ENCODE peak calls at places on chromosome 10, in seven cellular contexts. I, G, J, V, L, P and K are unnamed samples.

GRCh38 chr10:17273403-17273802 is 45.4 kb downstream of the VIM start:
- DNase-seq in I (no peak), G (no peak), J (no peak), V (no peak), L (no peak), P (no peak), K (peak)

GRCh38 chr10:16933799-16934198 is 116.6 kb upstream of the RSU1 start:
- DNase-seq in I (no peak), G (no peak), J (no peak), V (no peak), L (no peak), P (no peak), K (peak)

GRCh38 chr10:99467236-99467999 is 37.0 kb upstream of the GOT1 start:
- DNase-seq in I (no peak), G (no peak), J (no peak), V (no peak), L (no peak), P (no peak), K (peak)

GRCh38 chr10:28587270-28587969 is 54.5 kb downstream of the WAC start:
- DNase-seq in I (no peak), G (no peak), J (no peak), V (no peak), L (no peak), P (no peak), K (peak)

GRCh38 chr10:28077889-28078288 is 79.0 kb upstream of the ODAD2 start:
- DNase-seq in I (no peak), G (no peak), J (no peak), V (no peak), L (no peak), P (no peak), K (peak)

GRCh38 chr10:114239117-114239993 is at the start of gene VWA2:
- DNase-seq in I (peak), G (no peak), J (peak), V (peak), L (peak), P (no peak), K (no peak)

GRCh38 chr10:79165068-79165467 is 96.3 kb downstream of the ZMIZ1 start:
- DNase-seq in I (no peak), G (no peak), J (no peak), V (no peak), L (no peak), P (no peak), K (no peak)

GRCh38 chr10:101110856-101111523 is 20.1 kb upstream of the TLX1 start:
- DNase-seq in I (no peak), G (no peak), J (no peak), V (no peak), L (no peak), P (no peak), K (no peak)

GRCh38 chr10:24894309-24894708 is 58.1 kb downstream of the PRTFDC1 start:
- DNase-seq in I (no peak), G (no peak), J (no peak), V (no peak), L (no peak), P (no peak), K (peak)

GRCh38 chr10:80530816-80531215 is 6.9 kb upstream of the SH2D4B start:
- DNase-seq in I (no peak), G (no peak), J (no peak), V (no peak), L (no peak), P (no peak), K (no peak)

GRCh38 chr10:69588358-69588757 is 15.1 kb upstream of the NEUROG3 start:
- DNase-seq in I (no peak), G (no peak), J (no peak), V (no peak), L (no peak), P (no peak), K (no peak)

GRCh38 chr10:73076361-73077183 is 20.1 kb downstream of the P4HA1 start:
- DNase-seq in I (no peak), G (no peak), J (no peak), V (peak), L (no peak), P (no peak), K (peak)

GRCh38 chr10:26727005-26727404 is 29.5 kb downstream of the PDSS1 start:
- DNase-seq in I (no peak), G (no peak), J (no peak), V (no peak), L (no peak), P (no peak), K (no peak)

GRCh38 chr10:110005716-110006115 is 2.1 kb upstream of the ADD3 start:
- DNase-seq in I (no peak), G (no peak), J (no peak), V (peak), L (no peak), P (no peak), K (peak)

GRCh38 chr10:70323697-70324340 is 40.0 kb upstream of the NPFFR1 start:
- DNase-seq in I (no peak), G (no peak), J (no peak), V (no peak), L (no peak), P (no peak), K (no peak)

GRCh38 chr10:113126506-113127192 is 176.6 kb downstream of the TCF7L2 start:
- DNase-seq in I (no peak), G (peak), J (peak), V (no peak), L (peak), P (peak), K (peak)

GRCh38 chr10:85492684-85493083 is 873.9 kb downstream of the GRID1 start:
- DNase-seq in I (no peak), G (no peak), J (no peak), V (no peak), L (no peak), P (no peak), K (no peak)

GRCh38 chr10:59905066-59905734 is 1.2 kb downstream of the CCDC6 start:
- DNase-seq in I (no peak), G (no peak), J (no peak), V (peak), L (no peak), P (no peak), K (peak)

GRCh38 chr10:60856405-60856804 is 78.1 kb downstream of the CDK1 start:
- DNase-seq in I (no peak), G (no peak), J (no peak), V (no peak), L (no peak), P (no peak), K (no peak)